ENCODE peak calls at places on chromosomes 13 and 19, in four cellular contexts. J is nephron progenitor cell, N is HFFc6, O is fibroblast of the aortic adventitia. R is an unnamed sample.

GRCh38 chr13:67023088-67023893 is 206.8 kb downstream of the PCDH9 start:
- DNase-seq in N (peak), J (no peak), O (peak), R (peak)

GRCh38 chr13:93496985-93497673 is 270.5 kb downstream of the GPC6 start:
- DNase-seq in J (no peak), O (no peak), N (no peak), R (no peak)

GRCh38 chr13:92843549-92843948 is 383.1 kb upstream of the GPC6 start:
- DNase-seq in J (no peak), O (peak), N (peak), R (peak)

GRCh38 chr13:114310961-114311360 is 3.3 kb upstream of the CHAMP1 start:
- DNase-seq in J (no peak), N (no peak), O (peak), R (no peak)

GRCh38 chr19:44684892-44685847 is 13.8 kb upstream of the CEACAM16 start:
- DNase-seq in J (no peak), N (peak), O (peak), R (peak)

GRCh38 chr19:44367024-44367423 is 10.5 kb upstream of the ZNF112 start:
- DNase-seq in J (no peak), O (no peak), N (no peak), R (no peak)

GRCh38 chr13:24511824-24512207 is 762 bp downstream of the PARP4 start:
- DNase-seq in J (no peak), O (no peak), N (no peak), R (no peak)

GRCh38 chr13:76641056-76641455 is 245.1 kb downstream of the KCTD12 start:
- DNase-seq in N (no peak), J (no peak), O (peak), R (peak)

GRCh38 chr19:17616961-17617806 is 61.7 kb downstream of the COLGALT1 start:
- DNase-seq in J (peak), N (peak), O (no peak), R (no peak)

GRCh38 chr13:29496241-29496712 is 99.2 kb downstream of the SLC7A1 start:
- DNase-seq in J (no peak), N (no peak), O (no peak), R (no peak)

GRCh38 chr19:33411621-33412180 is 38.2 kb downstream of the CEBPG start:
- DNase-seq in O (no peak), J (no peak), N (no peak), R (no peak)
- TF ChIP-seq CTCF in O (no peak), J (no peak), N (no peak), R (no peak)

GRCh38 chr19:50602935-50603334 is 34.7 kb upstream of the LRRC4B start:
- DNase-seq in N (no peak), O (no peak), J (no peak), R (no peak)

GRCh38 chr19:50602496-50602895 is 34.3 kb upstream of the LRRC4B start:
- DNase-seq in N (no peak), J (no peak), O (no peak), R (no peak)

GRCh38 chr19:50607388-50607787 is 32.3 kb downstream of the SYT3 start:
- DNase-seq in N (no peak), O (no peak), J (no peak), R (no peak)

DNA sequence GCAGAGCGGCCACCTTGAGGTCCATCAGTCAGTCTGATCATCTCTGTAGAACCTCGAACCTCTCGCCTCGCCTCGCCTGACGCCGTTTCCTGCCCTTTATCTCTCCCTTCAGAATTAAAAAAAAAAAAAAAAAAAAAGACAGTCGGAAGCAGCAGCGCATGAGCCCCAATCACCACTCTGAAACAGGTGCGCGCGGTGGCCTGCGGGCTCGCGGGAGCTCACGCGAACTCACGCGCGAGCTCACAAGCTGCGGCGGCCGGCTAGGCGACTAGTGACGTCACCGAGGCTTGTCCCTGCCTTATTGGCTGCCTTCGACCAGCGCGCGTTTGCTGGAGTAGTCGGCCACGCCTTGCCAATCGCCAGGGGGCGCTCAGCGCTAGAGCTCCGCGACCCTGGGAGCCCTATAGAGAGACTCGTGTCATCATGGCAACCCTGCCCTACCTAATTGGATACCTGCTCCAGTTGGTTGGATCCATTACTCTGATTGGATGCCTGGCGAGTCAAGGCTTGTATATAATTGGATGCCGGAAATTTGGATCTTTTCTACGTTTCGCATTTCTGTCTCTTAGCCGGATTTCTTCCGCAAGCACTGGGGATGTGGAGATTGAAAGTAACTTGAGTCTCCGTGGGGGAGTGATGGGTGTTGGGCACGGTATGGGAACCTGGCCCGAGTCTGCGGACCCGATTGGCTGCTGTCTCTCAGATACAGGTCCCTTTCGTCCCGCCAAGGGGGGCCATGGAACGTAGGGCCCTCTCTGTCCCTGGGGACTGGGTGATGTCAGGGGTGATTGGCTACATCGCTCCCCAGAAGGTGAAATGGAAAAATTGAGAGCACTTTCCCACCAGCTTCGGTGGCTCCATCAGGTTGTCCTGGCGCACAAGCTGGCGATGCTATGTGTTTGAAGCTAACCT is 31.6 kb downstream of the SYT3 start:
- DNase-seq in O (peak), N (peak), J (peak), R (peak)
- TF ChIP-seq CTCF in O (peak), N (peak), J (peak), R (peak)

GRCh38 chr19:43028866-43029265 is 2.6 kb upstream of the PSG11 start:
- DNase-seq in N (no peak), J (no peak), O (no peak), R (no peak)
- TF ChIP-seq CTCF in N (no peak), J (no peak), O (no peak), R (no peak)

GRCh38 chr13:98888222-98888889 is 89.5 kb downstream of the DOCK9 start:
- DNase-seq in O (no peak), N (no peak), J (no peak), R (no peak)
- TF ChIP-seq CTCF in O (no peak), N (no peak), J (no peak), R (no peak)

DNA sequence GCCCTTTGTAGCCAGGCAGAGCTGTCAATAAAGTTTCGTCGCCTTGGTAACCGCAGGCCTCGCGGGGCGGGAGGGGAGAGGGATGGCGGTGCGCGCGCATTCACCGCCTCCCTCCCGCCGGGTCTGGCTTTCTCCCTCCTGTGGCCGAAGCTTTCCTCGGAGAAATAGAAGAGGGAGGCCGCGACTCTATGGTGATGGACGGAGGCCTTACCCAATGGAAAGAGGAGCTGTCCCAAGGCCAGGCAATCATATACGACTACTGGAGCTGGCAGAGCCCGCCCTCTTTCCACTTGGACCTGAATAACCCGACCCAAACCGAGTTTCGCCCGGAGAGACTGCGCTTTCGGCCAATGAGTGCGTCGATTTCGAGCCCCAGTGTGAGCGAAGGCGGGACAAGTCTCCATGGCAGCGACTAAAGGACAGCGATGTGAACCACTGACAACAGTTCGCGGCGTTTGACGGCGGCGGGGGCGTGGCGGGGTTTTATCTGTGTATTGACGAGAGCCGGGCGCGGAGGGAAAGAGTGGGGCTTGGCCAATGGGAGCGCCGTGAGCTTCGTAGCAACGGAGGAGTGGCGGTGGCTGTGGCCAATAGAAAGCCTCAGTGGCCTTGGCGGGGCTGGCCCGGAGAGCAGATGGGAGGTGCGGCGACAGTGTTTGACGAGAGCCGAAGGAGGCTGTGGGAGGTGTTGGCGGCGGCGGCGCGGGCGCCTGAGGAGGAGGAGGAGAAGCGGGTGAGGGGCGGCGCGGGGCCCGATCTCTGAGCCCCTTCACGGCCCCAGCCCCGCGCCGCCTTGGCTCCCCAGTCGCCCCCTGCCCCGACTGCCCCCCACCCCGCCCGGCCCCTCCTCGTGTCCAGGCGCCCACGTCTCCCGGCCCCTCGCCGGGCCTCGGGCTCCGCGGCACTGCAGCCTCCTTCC is at the start of gene KMT5C:
- DNase-seq in O (peak), N (peak), J (peak), R (peak)
- TF ChIP-seq CTCF in O (peak), N (peak), J (no peak), R (peak)

GRCh38 chr19:49560358-49560900 is 19.9 kb downstream of the NOSIP start:
- DNase-seq in J (no peak), O (no peak), N (no peak), R (no peak)

GRCh38 chr19:49557641-49558325 is 22.6 kb downstream of the NOSIP start:
- DNase-seq in O (no peak), N (no peak), J (no peak), R (no peak)

GRCh38 chr19:49559928-49560327 is 20.4 kb downstream of the NOSIP start:
- DNase-seq in J (no peak), O (no peak), N (no peak), R (no peak)

GRCh38 chr19:49558591-49558990 is 21.8 kb downstream of the NOSIP start:
- DNase-seq in O (no peak), J (no peak), N (no peak), R (no peak)

DNA sequence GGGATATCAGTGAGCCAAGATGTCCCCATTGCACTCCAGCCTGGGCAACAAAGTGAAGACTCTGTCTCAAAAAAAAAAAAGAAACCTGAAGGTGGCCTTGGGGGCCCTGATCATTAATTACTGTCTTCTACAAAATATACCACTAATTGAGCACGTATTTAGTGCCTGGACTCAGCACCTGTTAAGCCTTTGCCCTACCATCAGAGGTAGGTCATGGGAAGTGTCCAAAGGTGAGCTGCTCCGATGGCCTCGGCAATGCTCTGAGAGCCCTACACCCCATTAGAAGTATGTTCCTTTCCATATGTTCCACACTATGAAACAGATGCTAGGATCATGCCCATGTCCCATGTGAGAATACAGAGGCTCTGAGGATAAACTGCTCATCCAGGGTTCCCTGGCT is 20.9 kb downstream of the NOSIP start:
- DNase-seq in J (no peak), O (no peak), N (no peak), R (no peak)
- TF ChIP-seq CTCF in J (no peak), O (no peak), N (no peak), R (no peak)

DNA sequence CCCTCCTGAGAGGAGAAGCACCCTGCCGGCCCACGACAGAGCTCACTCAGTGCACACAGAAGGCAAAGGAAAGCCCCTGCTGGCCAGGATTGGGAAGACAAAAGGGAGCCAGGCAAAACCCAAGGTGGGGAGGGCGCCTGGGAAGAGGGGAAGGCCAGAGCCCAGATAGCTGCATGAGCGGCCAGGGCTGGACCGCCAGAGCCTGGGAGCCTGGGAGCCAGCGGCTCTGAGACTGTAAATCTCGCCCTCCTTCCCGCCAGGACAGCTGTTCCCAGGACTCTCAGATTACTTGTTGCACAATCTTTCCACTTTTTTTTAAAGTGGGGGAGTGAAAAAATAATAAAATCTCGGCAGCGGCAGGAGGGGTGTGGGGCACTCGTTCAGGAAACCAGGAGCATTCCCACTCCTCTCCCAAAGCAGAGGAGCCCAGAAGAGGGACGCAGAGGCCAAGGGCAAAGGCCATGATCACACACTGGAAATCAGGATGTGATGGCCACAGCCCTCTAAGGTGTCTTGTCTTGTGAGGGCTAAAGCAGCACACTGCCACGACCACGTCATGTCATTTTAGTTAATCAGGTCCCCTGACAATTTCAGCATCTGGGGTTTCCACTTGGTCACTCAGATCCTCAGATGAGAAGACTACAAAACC is 19.6 kb upstream of the EPHX3 start:
- DNase-seq in N (peak), J (peak), O (peak), R (peak)
- TF ChIP-seq CTCF in N (peak), J (peak), O (peak), R (peak)

GRCh38 chr19:48740705-48741030 is 258 bp upstream of the RASIP1 start:
- DNase-seq in N (no peak), O (no peak), J (no peak), R (no peak)

GRCh38 chr19:48739400-48739825 is 997 bp downstream of the RASIP1 start:
- DNase-seq in N (no peak), J (no peak), O (no peak), R (no peak)

GRCh38 chr19:48737360-48737998 is 2.9 kb downstream of the RASIP1 start:
- DNase-seq in O (no peak), N (no peak), J (no peak), R (no peak)

GRCh38 chr19:48739835-48740704 is at the start of gene RASIP1:
- DNase-seq in O (no peak), J (no peak), N (no peak), R (no peak)

DNA sequence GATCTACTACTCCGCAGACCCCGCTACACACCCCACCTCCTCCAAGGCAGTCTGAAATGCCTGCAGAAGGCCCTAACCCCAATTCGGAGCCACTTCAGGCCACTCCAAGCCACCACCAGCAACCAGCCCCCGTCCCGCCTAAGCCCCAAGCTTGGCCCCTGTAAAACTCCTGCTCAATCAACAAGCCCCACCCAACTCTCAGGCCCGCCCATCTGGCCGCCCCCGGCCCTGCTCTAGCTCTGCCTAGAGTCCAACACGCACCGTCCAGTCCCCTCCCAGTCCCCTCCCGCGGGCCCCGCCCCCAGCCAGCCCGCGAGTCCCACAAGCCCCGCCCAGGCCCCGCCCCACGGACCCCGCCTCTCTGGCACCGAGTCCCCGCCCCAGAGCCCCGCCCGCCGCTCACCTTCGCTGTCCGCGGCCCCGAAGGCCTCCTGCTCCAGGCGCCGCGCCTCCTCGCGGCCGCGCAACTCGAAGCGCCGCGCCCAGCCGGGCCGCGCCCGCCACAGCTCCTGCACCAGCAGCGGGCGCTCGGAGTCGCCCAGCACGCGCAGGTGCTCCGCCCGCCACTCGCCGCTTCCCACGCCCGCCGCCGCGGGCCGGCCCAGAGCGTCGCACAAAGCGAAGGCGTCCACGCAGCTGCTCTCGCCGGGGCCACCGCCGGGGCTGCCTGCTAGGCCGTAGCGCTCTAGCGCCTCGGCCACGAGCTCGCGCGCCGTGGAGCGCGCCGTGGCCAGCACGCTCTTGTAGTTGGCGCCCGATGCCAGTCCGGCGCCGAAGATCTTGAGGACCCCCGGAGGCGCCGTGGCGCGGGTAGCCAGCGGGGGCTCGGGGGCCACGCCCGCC is 1.6 kb downstream of the RASIP1 start:
- DNase-seq in N (peak), O (peak), J (peak), R (peak)
- TF ChIP-seq CTCF in N (peak), O (no peak), J (no peak), R (no peak)

GRCh38 chr13:40317980-40318327 is 348.5 kb downstream of the FOXO1 start:
- DNase-seq in N (no peak), O (no peak), J (no peak), R (no peak)

GRCh38 chr13:40313269-40314200 is 352.9 kb downstream of the FOXO1 start:
- DNase-seq in O (peak), N (no peak), J (no peak), R (no peak)

GRCh38 chr13:40318366-40318765 is 348.1 kb downstream of the FOXO1 start:
- DNase-seq in N (no peak), O (no peak), J (no peak), R (no peak)

GRCh38 chr13:40316301-40316700 is 350.1 kb downstream of the FOXO1 start:
- DNase-seq in N (no peak), J (no peak), O (no peak), R (no peak)

GRCh38 chr13:40315416-40316064 is 350.9 kb downstream of the FOXO1 start:
- DNase-seq in N (no peak), J (no peak), O (no peak), R (no peak)
- TF ChIP-seq CTCF in N (no peak), J (no peak), O (no peak), R (no peak)

R was measured in AG10803.